ENCODE peak calls at places on chromosome 5, in five cellular contexts. V is A549, P is K562, X is GM12878, C is HepG2. J is an unnamed sample.

GRCh38 chr5:59401637-59402036 is 491.9 kb downstream of the PDE4D start:
- DNase-seq in C (no peak), V (no peak), X (no peak), P (no peak), J (no peak)

GRCh38 chr5:133754575-133755169 is 142.3 kb upstream of the FSTL4 start:
- DNase-seq in C (peak), V (peak), X (peak), P (peak), J (peak)

GRCh38 chr5:1111727-1112289 is at the start of gene SLC12A7:
- DNase-seq in V (peak), C (no peak), X (no peak), P (peak), J (peak)

GRCh38 chr5:125115180-125115495 is 368.7 kb upstream of the ZNF608 start:
- DNase-seq in P (no peak), C (no peak), X (no peak), V (no peak), J (no peak)

GRCh38 chr5:6462671-6463070 is 14.0 kb downstream of the UBE2QL1 start:
- DNase-seq in V (no peak), X (no peak), C (no peak), P (no peak), J (no peak)

GRCh38 chr5:78157001-78157400 is 137.5 kb downstream of the AP3B1 start:
- DNase-seq in X (no peak), P (no peak), C (no peak), V (no peak), J (peak)

GRCh38 chr5:72480836-72481235 is 26.4 kb downstream of the ZNF366 start:
- DNase-seq in C (no peak), V (no peak), P (no peak), X (no peak), J (no peak)

GRCh38 chr5:166436857-166437256 is 1854.6 kb upstream of the WWC1 start:
- DNase-seq in C (no peak), X (no peak), P (no peak), V (no peak), J (no peak)

GRCh38 chr5:112554089-112554977 is 135.3 kb upstream of the EPB41L4A start:
- DNase-seq in C (no peak), X (no peak), V (no peak), P (no peak), J (no peak)

GRCh38 chr5:126871441-126871840 is 94.5 kb downstream of the LMNB1 start:
- DNase-seq in X (no peak), V (no peak), P (no peak), C (no peak), J (no peak)

GRCh38 chr5:143758750-143759149 is 53.2 kb upstream of the HMHB1 start:
- DNase-seq in C (no peak), X (peak), P (no peak), V (no peak), J (no peak)

GRCh38 chr5:180072256-180072548 is 643 bp upstream of the RNF130 start:
- DNase-seq in V (no peak), P (no peak), X (no peak), C (no peak), J (no peak)

GRCh38 chr5:180071418-180072255 is at the start of gene RNF130:
- DNase-seq in C (peak), X (peak), P (peak), V (peak), J (peak)

GRCh38 chr5:180069589-180070247 is 1.8 kb downstream of the RNF130 start:
- DNase-seq in V (no peak), C (peak), P (no peak), X (no peak), J (no peak)

GRCh38 chr5:180072556-180072955 is 997 bp upstream of the RNF130 start:
- DNase-seq in P (no peak), V (peak), C (no peak), X (no peak), J (peak)

DNA sequence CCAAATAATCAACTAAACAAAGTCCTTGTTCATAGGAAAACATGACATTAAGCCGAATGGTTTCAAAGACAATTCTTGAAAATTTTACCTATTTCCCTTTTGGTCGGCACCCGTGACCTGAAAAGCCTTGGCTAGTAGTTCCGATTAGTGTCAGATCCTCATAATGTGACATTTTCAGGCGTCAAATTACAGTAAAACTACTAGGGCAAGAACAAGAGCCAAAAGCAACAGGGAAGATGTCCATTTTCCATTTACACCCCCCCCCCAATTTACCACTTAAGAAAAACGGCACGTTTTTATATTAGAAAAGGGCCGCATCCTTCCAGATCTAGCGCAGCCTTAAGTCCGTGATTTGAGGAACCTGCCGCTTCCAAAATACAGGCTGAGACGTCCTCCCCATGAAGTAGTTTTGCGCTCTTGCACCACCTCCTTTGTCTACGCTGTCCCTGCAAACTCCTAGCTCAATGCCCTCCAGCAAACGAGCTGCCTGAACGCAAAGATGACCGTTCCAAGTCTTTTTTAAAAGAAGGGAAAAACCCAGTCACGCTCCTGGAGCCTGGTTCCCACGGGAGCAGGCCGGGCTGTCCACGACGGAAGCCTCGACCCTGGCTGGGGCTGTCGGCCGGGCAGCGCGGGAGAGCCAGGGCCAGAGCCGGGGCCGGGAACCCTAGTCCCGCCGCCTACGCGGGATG is 687 bp downstream of the RNF130 start:
- DNase-seq in C (no peak), P (no peak), V (peak), X (no peak), J (peak)
- TF ChIP-seq JUNB in C (no peak), P (no peak), V (no peak), X (no peak), J (no peak)

DNA sequence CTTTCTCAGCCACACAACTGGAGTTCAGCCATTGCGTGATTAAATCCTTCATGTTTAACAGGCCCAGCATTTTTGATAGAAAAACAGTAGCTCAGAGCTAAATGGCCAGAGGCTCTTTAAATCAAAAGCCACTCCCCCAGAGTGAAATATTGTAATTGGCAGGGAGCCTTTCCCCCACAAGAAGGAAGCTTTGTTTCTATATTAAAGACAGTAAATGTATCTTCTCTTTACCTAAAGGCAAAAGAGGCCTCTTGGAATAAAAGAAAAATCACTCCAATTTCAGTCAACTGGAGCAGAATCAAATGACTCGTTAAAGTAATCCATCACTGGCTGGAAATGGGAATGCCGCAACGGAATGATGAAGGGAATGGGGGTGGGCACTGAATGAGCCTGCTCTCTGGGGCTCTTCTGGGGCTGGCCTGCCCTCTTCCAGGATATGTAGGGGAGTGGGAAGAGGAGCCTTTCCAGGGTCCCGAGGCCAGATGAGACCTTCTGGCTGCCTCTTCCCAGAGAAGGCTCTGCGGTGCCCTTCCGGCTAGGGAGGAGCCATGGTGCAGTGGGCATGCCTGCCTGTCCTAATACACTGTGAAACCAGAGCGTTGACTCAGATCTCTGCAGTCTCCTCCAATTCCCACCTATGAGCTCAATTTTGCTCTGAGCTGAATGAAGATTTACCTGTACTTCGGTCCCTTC is 45.2 kb downstream of the ANKDD1B start:
- DNase-seq in X (no peak), V (no peak), C (no peak), P (no peak), J (peak)
- H3K4me3 ChIP-seq in X (no peak), V (peak), C (peak), P (no peak), J (no peak)

GRCh38 chr5:31496301-31496700 is 35.6 kb downstream of the DROSHA start:
- DNase-seq in C (no peak), X (no peak), V (no peak), P (no peak), J (no peak)

GRCh38 chr5:31492824-31493223 is 39.1 kb downstream of the DROSHA start:
- DNase-seq in C (no peak), X (no peak), V (no peak), P (no peak), J (peak)

GRCh38 chr5:31495336-31495735 is 36.6 kb downstream of the DROSHA start:
- DNase-seq in X (no peak), C (no peak), V (no peak), P (no peak), J (no peak)

GRCh38 chr5:31500256-31500655 is 31.6 kb downstream of the DROSHA start:
- DNase-seq in P (no peak), V (no peak), X (no peak), C (no peak), J (no peak)

GRCh38 chr5:31496891-31497290 is 35.0 kb downstream of the DROSHA start:
- DNase-seq in V (no peak), P (no peak), X (no peak), C (no peak), J (no peak)
- TF ChIP-seq CTCF in V (no peak), P (no peak), X (no peak), C (no peak), J (no peak)

GRCh38 chr5:124060010-124060409 is 548.0 kb downstream of the CSNK1G3 start:
- DNase-seq in X (no peak), C (no peak), V (no peak), P (no peak), J (no peak)

GRCh38 chr5:124064956-124065355 is 553.0 kb downstream of the CSNK1G3 start:
- DNase-seq in C (no peak), X (no peak), P (no peak), V (no peak), J (no peak)

GRCh38 chr5:124060413-124061095 is 548.6 kb downstream of the CSNK1G3 start:
- DNase-seq in X (no peak), C (no peak), P (no peak), V (no peak), J (no peak)

GRCh38 chr5:124059200-124059599 is 547.2 kb downstream of the CSNK1G3 start:
- DNase-seq in V (no peak), P (no peak), C (no peak), X (no peak), J (no peak)

DNA sequence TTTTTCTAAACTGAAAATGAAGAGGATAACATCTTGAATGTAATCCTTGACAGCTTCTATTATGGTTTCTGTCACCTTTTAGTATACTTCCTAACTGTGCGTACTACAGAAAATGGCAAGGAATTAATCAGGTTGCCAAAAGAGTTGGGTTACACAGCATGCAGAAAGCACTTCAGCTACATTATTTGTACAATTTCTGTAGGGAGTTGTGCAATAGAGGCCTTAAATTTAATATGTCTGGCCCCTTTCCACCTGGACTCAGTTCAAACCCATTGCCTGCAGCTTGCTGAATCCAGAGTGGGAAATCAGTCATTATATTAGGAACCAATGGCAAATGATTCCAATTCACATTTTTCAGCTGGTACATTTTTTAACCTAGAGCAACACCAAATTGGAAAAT is 549.7 kb downstream of the CSNK1G3 start:
- DNase-seq in C (no peak), V (no peak), P (no peak), X (no peak), J (no peak)
- TF ChIP-seq JUNB in C (no peak), V (no peak), P (no peak), X (no peak), J (no peak)

GRCh38 chr5:23721336-23721735 is 213.9 kb downstream of the PRDM9 start:
- DNase-seq in P (no peak), V (no peak), X (no peak), C (no peak), J (no peak)
- H3K4me3 ChIP-seq in P (no peak), V (no peak), X (no peak), C (no peak), J (no peak)

DNA sequence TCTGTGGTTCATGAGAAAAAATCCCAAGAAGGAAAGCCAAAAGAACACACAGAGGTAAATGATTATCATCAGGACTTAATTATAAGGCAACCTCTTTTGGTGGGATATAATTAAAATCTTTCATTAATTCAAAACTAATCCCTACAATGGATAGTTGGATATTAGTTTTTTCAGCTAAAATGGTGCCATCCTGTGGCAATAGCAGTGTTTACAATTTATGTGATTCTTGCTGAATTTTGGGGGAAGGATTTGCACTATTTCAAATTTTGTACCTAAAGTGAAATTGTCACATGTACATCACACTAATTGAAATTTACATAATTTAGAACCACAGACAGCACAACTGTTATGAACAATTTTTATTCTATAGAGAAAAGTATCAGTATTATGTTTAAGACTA is 67.0 kb downstream of the CAST start:
- DNase-seq in C (no peak), X (no peak), V (no peak), P (no peak), J (no peak)
- TF ChIP-seq CTCF in C (peak), X (no peak), V (peak), P (peak), J (no peak)

GRCh38 chr5:9947231-9947693 is 302.4 kb downstream of the ATPSCKMT start:
- DNase-seq in V (no peak), X (peak), P (no peak), C (no peak), J (no peak)
- TF ChIP-seq JUNB in V (no peak), X (no peak), P (no peak), C (no peak), J (no peak)

DNA sequence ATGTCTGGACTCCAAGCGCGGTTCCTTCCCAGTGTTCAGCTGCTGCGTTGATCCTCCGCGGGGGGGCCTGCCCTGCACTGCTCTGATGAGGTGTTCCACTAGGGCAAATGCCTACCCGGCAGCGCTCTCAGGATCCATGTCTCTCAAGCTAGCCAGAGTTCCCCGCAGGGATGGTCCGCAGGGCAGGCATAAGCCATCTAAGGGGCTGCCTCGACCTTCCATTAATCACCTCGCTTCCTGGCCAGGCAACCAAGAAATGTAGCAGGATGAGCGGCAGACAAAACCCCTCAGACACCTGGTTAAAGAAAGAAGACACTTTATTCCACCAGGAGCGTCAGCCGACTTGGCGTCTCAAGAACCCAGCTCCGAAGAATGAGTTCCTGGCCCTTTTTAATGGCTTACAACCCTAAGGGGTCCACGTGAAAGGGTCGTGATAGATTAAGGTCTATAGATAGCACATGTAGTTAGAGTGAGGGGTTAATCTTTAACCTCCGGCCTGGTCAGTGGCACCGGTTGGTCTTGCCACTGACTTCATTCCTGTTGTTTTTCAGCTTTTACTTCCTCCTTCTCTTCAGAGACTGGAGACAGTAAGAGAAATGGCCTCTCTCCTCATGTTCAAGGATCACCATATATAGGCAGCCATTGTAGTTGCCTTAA is 47.2 kb upstream of the COX7C start:
- DNase-seq in P (peak), V (peak), X (no peak), C (peak), J (no peak)
- H3K4me3 ChIP-seq in P (peak), V (peak), X (no peak), C (no peak), J (no peak)

DNA sequence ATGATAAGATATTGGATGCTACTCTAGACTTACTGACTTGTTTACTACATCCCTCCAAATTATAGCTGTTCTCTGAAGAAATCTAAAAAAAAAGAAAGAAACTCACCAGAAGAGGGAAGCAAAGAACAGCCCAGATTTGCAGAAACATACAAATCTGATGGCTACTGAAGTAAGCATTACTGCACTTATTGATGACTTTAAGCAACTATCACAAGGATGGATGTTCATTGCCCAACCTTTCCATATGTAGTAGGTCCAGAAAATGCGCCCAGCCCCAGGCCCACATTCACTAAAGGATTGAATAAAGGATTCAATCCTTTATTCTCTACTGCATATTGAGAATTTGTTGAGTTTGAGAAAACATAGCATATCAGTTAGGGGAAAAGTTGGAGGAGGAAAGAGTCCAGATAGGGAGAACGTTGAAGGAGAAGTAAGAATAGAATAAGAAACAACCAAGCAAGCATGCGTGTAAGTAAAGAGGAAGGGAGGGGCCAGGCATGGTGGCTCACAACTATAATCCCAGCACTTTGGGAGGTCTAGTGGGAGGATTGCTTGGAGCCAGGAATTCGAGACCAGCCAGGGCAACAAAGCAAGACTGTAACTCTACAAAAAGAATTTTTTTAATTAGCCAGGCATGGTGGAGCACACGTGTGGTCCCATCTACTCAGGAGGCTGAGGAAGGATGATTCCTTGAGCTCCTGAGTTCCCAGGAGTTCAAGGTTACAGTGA is 33.8 kb upstream of the DTWD2 start:
- DNase-seq in P (no peak), V (peak), X (no peak), C (no peak), J (peak)
- TF ChIP-seq CTCF in P (peak), V (peak), X (peak), C (peak), J (peak)

DNA sequence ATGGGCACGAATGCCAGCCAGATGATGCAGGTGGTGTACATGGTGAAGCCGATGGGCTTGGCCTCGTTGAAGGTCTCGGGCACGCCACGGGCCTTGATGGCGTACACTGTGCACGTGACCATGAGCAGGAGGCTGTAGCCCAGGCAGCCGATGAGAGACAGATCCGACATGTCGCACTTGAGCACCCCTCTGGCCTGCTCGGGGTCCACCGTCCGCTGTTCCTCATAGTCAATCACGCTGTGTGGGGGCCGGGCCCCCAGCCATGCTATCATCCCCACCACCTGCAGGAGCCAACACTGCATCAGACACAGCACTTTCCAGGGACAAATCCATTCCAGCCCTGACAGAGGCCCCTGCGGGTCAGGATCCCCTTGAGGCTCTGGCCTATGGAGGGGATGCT is 12.2 kb downstream of the GRM6 start:
- DNase-seq in C (no peak), P (no peak), V (no peak), X (no peak), J (no peak)
- TF ChIP-seq JUNB in C (no peak), P (no peak), V (no peak), X (no peak), J (no peak)